ENCODE peak calls at places on chromosomes 13 and 19, in six cellular contexts. U is fibroblast of the aortic adventitia, Y is lower lobe of right lung, C is brain microvascular endothelial cell, D is tibial artery, L is cardiac muscle cell. P is an unnamed sample.

GRCh38 chr13:30718661-30719520 is 16.5 kb upstream of the ALOX5AP start:
- DNase-seq in C (peak; percentile 91), D (no peak), L (peak; percentile 69), U (peak; percentile 93), Y (no peak), P (peak; percentile 89)

GRCh38 chr13:80048802-80049201 is 292.1 kb downstream of the SPRY2 start:
- DNase-seq in C (peak; percentile 99), U (peak; percentile 97), Y (peak; percentile 79), D (peak; percentile 93), L (peak; percentile 96), P (peak; percentile 90)

GRCh38 chr19:55484571-55485438 is at the start of gene NAT14:
- DNase-seq in C (no peak), Y (no peak), D (no peak), L (peak; percentile 71), U (peak; percentile 48), P (peak; percentile 37)

GRCh38 chr13:67075239-67075638 is 154.9 kb downstream of the PCDH9 start:
- DNase-seq in L (peak; percentile 64), D (no peak), U (peak; percentile 52), C (no peak), Y (no peak), P (no peak)

GRCh38 chr13:28705734-28706133 is 13.0 kb downstream of the SLC46A3 start:
- DNase-seq in D (no peak), L (peak; percentile 74), U (peak; percentile 32), C (no peak), Y (no peak), P (no peak)

GRCh38 chr13:106101201-106101600 is 434.3 kb downstream of the EFNB2 start:
- DNase-seq in Y (no peak), D (no peak), C (no peak), L (no peak), U (no peak), P (no peak)

GRCh38 chr19:55041627-55042343 is 3.7 kb upstream of the GP6 start:
- DNase-seq in U (no peak), C (no peak), D (no peak), L (no peak), Y (no peak), P (no peak)

GRCh38 chr13:92913840-92914239 is 312.8 kb upstream of the GPC6 start:
- DNase-seq in D (no peak), U (no peak), C (no peak), Y (no peak), L (no peak), P (no peak)

GRCh38 chr13:37833411-37833810 is 36.2 kb downstream of the TRPC4 start:
- DNase-seq in D (no peak), C (no peak), L (no peak), Y (no peak), U (no peak), P (no peak)

GRCh38 chr13:98977568-98978270 is at the start of gene DOCK9:
- DNase-seq in U (peak; percentile 71), Y (peak; percentile 60), L (peak; percentile 81), C (peak; percentile 74), D (peak; percentile 72), P (peak; percentile 55)

GRCh38 chr19:36547001-36547732 is 19.1 kb upstream of the ZNF260 start:
- DNase-seq in C (no peak), L (peak; percentile 14), D (no peak), U (peak; percentile 10), Y (no peak), P (peak; percentile 3)

GRCh38 chr13:64633948-64634347 is 2596.2 kb downstream of the PCDH9 start:
- DNase-seq in D (no peak), C (no peak), Y (no peak), L (no peak), U (no peak), P (peak; percentile 66)

GRCh38 chr13:93767917-93768422 is 541.4 kb downstream of the GPC6 start:
- DNase-seq in Y (no peak), C (no peak), U (no peak), D (no peak), L (no peak), P (no peak)

GRCh38 chr19:16442386-16443276 is 29.1 kb downstream of the EPS15L1 start:
- DNase-seq in D (no peak), L (no peak), C (no peak), U (no peak), Y (peak; percentile 63), P (no peak)

GRCh38 chr19:50820549-50821247 is 2.9 kb downstream of the KLK1 start:
- DNase-seq in D (no peak), L (no peak), C (no peak), U (no peak), Y (no peak), P (no peak)

GRCh38 chr13:76330216-76330615 is 556.0 kb downstream of the KCTD12 start:
- DNase-seq in C (no peak), Y (no peak), U (peak; percentile 16), D (no peak), L (no peak), P (no peak)

DNA sequence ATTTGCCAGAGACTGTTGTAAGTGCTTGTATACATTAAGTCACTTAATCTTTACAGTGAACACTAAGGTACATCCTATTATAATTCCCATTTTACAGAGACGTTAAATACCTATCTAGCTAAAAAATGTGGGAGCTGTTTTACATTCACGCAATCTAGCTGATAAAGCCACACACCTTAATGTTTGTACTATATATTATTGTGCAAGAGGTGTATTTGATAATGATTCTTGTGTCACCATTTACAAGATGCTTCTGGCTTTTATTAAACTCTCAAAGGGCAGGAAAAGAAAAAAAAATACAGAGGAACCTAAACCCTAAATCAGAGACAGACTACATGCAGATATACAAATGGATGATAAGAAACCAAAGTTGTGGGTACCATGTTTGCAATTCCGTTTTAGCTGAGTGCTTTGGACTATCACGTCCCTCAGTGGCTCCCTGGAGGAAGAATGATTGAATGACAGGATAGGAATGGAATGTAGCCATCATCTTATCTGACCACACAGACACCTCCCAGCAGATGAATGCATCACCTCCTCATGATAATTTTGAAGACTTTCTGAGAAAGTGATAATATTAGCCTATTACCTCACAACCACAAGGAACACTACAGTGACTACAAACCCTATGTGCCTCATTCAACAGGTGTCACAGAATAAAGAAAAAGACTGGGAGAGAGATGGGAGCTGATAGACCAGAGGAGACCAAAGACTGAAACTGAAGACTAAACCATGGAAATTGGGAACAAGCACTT is 230.5 kb upstream of the SERP2 start:
- DNase-seq in C (peak; percentile 80), Y (no peak), D (no peak), L (peak; percentile 29), U (peak; percentile 33), P (peak; percentile 87)
- H3K4me3 ChIP-seq in C (peak overlapping the region; percentile 59), Y (peak overlapping the region; percentile 54), D (peak overlapping the region; percentile 61), L (peak overlapping the region; percentile 26), U (no peak overlapping the region), P (peak overlapping the region; percentile 67)

GRCh38 chr19:21463449-21464105 is 41.8 kb upstream of the ZNF429 start:
- DNase-seq in U (no peak), D (no peak), L (peak; percentile 48), Y (peak; percentile 63), C (no peak), P (no peak)
- TF ChIP-seq CTCF in U (no peak), D (no peak), L (no peak), Y (no peak), C (no peak), P (no peak)

GRCh38 chr13:96994849-96995243 is 570 bp upstream of the OXGR1 start:
- DNase-seq in U (no peak), D (no peak), L (no peak), Y (no peak), C (no peak), P (no peak)
- H3K4me3 ChIP-seq in U (no peak overlapping the region), D (no peak overlapping the region), L (peak overlapping the region; percentile 30), Y (peak overlapping the region; percentile 58), C (no peak overlapping the region), P (no peak overlapping the region)

DNA sequence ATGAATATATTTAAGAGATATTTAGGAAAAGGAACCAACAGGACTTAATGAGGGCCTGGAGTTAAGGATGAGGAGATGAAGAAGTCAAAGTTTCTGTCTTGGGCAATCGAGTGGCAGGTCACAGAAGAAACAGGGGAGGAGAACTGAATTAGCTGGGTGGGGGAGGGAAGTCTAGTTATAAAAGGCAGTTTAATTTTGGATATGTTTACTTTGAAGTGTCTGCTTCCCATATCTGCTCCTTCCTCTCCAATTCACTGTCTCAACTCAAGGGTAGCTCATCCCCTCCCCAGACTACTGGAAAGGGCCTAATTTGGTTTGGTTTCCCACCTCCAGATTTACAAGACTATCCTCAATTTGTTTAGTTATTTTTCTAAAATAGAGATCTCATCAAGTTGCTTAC is 195.9 kb downstream of the VWA8 start:
- DNase-seq in Y (no peak), C (no peak), D (no peak), U (no peak), L (no peak), P (no peak)
- TF ChIP-seq CTCF in Y (no peak), C (no peak), D (no peak), U (no peak), L (no peak), P (no peak)